ENCODE peak calls at places on chromosomes 7 and 10, in four cellular contexts. H is GM12891, Y is K562, N is GM12878. F is an unnamed sample.

GRCh38 chr10:4704034-4704545 is 121.9 kb upstream of the AKR1E2 start:
- DNase-seq in Y (no peak), H (no peak), N (no peak), F (no peak)

GRCh38 chr7:143850682-143851081 is 51.3 kb downstream of the TCAF1 start:
- DNase-seq in N (no peak), H (no peak), Y (no peak), F (no peak)

GRCh38 chr7:55160539-55160938 is 141.7 kb downstream of the EGFR start:
- DNase-seq in H (no peak), N (no peak), Y (no peak), F (no peak)

GRCh38 chr7:116573541-116573940 is 48.7 kb downstream of the CAV1 start:
- DNase-seq in N (no peak), Y (no peak), H (no peak), F (no peak)

GRCh38 chr7:150378115-150378852 is 846 bp upstream of the ZNF775 start:
- DNase-seq in Y (peak), N (no peak), H (no peak), F (peak)

GRCh38 chr10:53403688-53404087 is 631.1 kb upstream of the MBL2 start:
- DNase-seq in N (no peak), H (no peak), Y (no peak), F (no peak)

GRCh38 chr7:26398436-26399308 is 107.0 kb downstream of the SNX10 start:
- DNase-seq in N (peak), H (peak), Y (peak), F (peak)

GRCh38 chr10:118626953-118627352 is 31.5 kb upstream of the PRLHR start:
- DNase-seq in N (no peak), H (no peak), Y (peak), F (no peak)

GRCh38 chr10:102648889-102649752 is 4.8 kb downstream of the TRIM8 start:
- DNase-seq in H (no peak), N (no peak), Y (no peak), F (no peak)

GRCh38 chr10:15209827-15210509 is 41.5 kb upstream of the NMT2 start:
- DNase-seq in H (peak), Y (peak), N (peak), F (peak)

GRCh38 chr10:2214035-2214434 is 476.7 kb upstream of the ADARB2 start:
- DNase-seq in H (no peak), Y (no peak), N (no peak), F (no peak)

GRCh38 chr10:103054621-103055020 is 136.5 kb downstream of the CNNM2 start:
- DNase-seq in H (no peak), Y (no peak), N (no peak), F (no peak)

GRCh38 chr7:128869138-128869943 is 6.7 kb downstream of the ATP6V1F start:
- DNase-seq in Y (no peak), H (peak), N (no peak), F (peak)

GRCh38 chr10:12549297-12549696 is 199.9 kb downstream of the CAMK1D start:
- DNase-seq in N (no peak), Y (peak), H (peak), F (no peak)

GRCh38 chr10:18438356-18439126 is 212.8 kb downstream of the NSUN6 start:
- DNase-seq in Y (no peak), H (no peak), N (no peak), F (no peak)

GRCh38 chr10:75407716-75408511 is 6.3 kb upstream of the ZNF503 start:
- DNase-seq in Y (peak), H (no peak), N (no peak), F (no peak)

GRCh38 chr7:76225951-76226350 is 24.3 kb downstream of the SRRM3 start:
- DNase-seq in H (no peak), N (no peak), Y (no peak), F (no peak)
- TF ChIP-seq SPI1 in H (no peak), N (no peak), Y (no peak), F (no peak)

GRCh38 chr10:117594722-117595121 is 52.2 kb downstream of the EMX2 start:
- DNase-seq in N (no peak), H (no peak), Y (no peak), F (no peak)
- TF ChIP-seq SPI1 in N (no peak), H (no peak), Y (no peak), F (no peak)

GRCh38 chr10:19789607-19790006 is 26.6 kb upstream of the PLXDC2 start:
- DNase-seq in N (no peak), H (no peak), Y (no peak), F (no peak)

GRCh38 chr10:19791032-19791431 is 25.2 kb upstream of the PLXDC2 start:
- DNase-seq in N (no peak), Y (no peak), H (no peak), F (no peak)

GRCh38 chr10:19788902-19789301 is 27.3 kb upstream of the PLXDC2 start:
- DNase-seq in N (no peak), Y (no peak), H (no peak), F (no peak)

GRCh38 chr10:19785366-19785765 is 30.9 kb upstream of the PLXDC2 start:
- DNase-seq in N (no peak), Y (no peak), H (no peak), F (no peak)

DNA sequence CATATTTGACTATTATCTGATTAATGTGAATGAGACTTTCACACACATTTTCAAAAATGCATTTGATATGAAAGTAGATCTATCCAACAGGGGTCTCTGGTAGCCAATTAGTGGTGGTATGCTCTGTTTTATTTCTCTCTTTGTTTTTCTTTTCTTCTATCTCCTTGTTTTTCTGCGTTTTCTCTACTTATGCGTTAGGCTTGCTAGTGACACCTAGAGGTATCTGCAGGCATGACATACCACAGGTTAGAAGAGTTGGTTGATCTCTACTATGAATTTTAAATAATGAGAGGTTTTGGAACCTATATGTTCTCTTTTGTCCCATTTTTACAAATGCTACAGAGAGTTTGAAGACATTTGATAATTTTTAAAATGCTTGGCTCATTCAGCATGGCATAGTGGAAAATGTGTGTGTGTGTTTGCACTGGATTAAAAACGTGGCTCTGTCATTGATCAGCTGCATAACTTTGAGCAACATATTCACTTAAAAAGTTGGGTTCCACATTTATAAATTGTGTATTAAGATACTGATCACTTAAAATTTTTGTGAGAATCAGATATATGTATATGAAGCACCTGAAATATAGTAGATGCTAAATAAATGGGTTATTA is 28.1 kb upstream of the PLXDC2 start:
- DNase-seq in Y (peak), N (no peak), H (no peak), F (no peak)
- TF ChIP-seq SPI1 in Y (no peak), N (no peak), H (no peak), F (no peak)

GRCh38 chr10:19945275-19945674 is 129.0 kb downstream of the PLXDC2 start:
- DNase-seq in H (no peak), Y (no peak), N (no peak), F (no peak)
- TF ChIP-seq SPI1 in H (no peak), Y (no peak), N (no peak), F (no peak)

DNA sequence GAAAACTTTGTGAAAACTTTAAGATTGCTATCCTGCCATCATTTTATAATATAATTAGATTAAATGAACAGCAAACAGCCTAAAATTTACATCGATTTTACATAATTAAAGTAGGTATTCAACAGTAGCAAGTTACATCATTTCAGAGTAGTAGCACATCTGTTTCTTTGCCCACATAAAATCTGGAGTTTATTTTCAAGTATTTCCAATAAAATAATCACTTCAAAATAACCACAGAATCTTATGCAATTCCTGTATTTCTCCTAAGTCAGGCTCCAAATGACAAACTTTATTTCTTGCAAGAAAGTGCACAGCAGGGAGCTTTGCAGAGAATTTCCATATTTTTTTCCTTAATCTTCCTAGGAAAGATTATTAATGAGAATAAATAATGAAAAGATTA is 82.6 kb downstream of the CUBN start:
- DNase-seq in H (no peak), Y (no peak), N (no peak), F (no peak)
- TF ChIP-seq SPI1 in H (no peak), Y (no peak), N (no peak), F (no peak)

DNA sequence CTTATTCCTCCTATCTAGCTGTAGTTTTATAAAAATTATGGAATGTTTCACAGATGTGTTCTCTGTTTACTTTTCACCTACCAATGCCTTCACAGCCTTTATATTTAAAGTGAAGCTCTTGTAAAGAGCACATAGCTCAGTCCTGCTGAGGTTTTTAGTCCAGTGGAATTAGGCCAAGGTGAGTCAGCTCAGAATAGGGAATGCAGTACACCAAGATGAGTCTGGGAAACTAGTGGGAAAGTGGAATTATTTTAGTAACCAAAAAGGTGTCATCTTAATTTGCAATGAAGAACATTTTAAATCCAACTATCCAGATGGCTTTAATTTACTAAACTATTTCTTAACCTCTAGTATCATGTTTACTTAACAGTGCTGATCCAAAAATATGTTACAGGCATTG is 236.3 kb upstream of the CTBP2 start:
- DNase-seq in N (no peak), Y (no peak), H (no peak), F (no peak)
- TF ChIP-seq SPI1 in N (no peak), Y (no peak), H (no peak), F (no peak)

DNA sequence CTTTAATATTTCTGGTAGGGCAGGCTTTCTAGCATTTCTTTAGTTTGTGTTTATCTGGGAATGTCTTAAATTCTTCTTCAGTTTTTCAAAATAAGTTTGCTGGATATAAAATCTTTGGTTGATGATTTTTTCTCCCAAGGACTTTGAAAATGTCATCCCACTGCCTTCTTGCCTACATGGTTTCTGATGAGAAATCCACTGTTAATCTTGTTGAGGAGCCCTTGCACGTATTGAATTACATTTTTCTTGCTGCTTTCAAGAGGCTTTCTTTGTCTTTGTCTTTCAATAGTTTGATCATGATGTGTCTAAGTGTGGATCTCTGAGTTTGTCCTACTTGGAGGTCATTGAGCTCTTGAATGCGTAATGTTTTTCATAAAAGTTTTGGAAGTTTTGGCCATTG is 66.0 kb downstream of the CASD1 start:
- DNase-seq in Y (no peak), H (no peak), N (no peak), F (no peak)
- TF ChIP-seq SPI1 in Y (no peak), H (no peak), N (no peak), F (no peak)

GRCh38 chr7:114784177-114784576 is 137.7 kb upstream of the MDFIC start:
- DNase-seq in N (no peak), Y (no peak), H (no peak), F (no peak)

GRCh38 chr7:114787556-114787955 is 134.3 kb upstream of the MDFIC start:
- DNase-seq in N (no peak), H (no peak), Y (no peak), F (no peak)

GRCh38 chr7:114784756-114785155 is 137.1 kb upstream of the MDFIC start:
- DNase-seq in N (no peak), Y (no peak), H (no peak), F (no peak)

GRCh38 chr7:114786455-114786854 is 135.4 kb upstream of the MDFIC start:
- DNase-seq in Y (no peak), N (no peak), H (no peak), F (no peak)

DNA sequence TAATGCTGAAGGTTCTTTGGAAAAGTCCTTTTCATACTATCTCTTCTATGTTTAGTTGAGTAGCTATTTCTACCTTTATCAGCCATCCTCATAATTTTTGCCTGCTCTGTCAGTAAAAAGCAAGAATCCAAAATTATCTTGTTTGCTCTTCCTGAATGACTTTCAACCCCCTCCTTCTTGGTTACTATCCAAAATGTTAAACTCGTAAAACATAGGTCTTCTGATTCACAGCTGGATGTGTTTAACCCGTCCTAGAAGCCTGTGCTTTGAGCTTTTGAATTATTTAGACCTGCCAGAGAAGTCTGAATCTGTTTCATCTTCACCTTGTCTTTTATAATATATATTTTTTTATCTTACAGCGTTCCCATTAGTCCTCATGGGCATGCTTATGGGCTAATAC is 136.4 kb upstream of the MDFIC start:
- DNase-seq in H (no peak), N (no peak), Y (no peak), F (no peak)
- TF ChIP-seq SPI1 in H (no peak), N (no peak), Y (no peak), F (no peak)